ENCODE peak calls at places on chromosomes 1 and 21, in five cellular contexts. Z, N, G, M and K are unnamed samples.

GRCh38 chr1:24413350-24414163 is at the start of gene STPG1:
- DNase-seq in M (peak), G (peak), N (peak), Z (peak), K (peak)

GRCh38 chr21:45248893-45249381 is 38.8 kb downstream of the POFUT2 start:
- DNase-seq in Z (no peak), M (peak), N (peak), G (no peak), K (no peak)

GRCh38 chr1:200739499-200740290 is 1.0 kb downstream of the CAMSAP2 start:
- DNase-seq in M (peak), G (peak), N (peak), Z (peak), K (no peak)

GRCh38 chr1:214604543-214604942 is 1.5 kb downstream of the CENPF start:
- DNase-seq in G (no peak), N (peak), M (peak), Z (no peak), K (no peak)

GRCh38 chr1:99645699-99646531 is at the start of gene PALMD:
- DNase-seq in M (peak), G (no peak), N (peak), Z (peak), K (no peak)

GRCh38 chr1:96538883-96539282 is 182.7 kb upstream of the PTBP2 start:
- DNase-seq in Z (peak), N (peak), G (no peak), M (peak), K (no peak)

GRCh38 chr1:1219341-1219740 is 5.4 kb upstream of the TNFRSF4 start:
- DNase-seq in Z (no peak), G (no peak), N (no peak), M (no peak), K (no peak)

GRCh38 chr1:150804671-150805070 is 3.4 kb downstream of the CTSK start:
- DNase-seq in G (no peak), Z (no peak), N (no peak), M (no peak), K (no peak)

GRCh38 chr1:221035680-221036153 is 156.5 kb downstream of the HLX start:
- DNase-seq in Z (no peak), M (peak), G (no peak), N (peak), K (no peak)

GRCh38 chr1:27149084-27149483 is 5.8 kb downstream of the SLC9A1 start:
- DNase-seq in Z (no peak), G (no peak), N (no peak), M (no peak), K (no peak)

GRCh38 chr1:163035791-163036249 is 33.3 kb upstream of the RGS4 start:
- DNase-seq in N (peak), M (peak), G (no peak), Z (no peak), K (no peak)

GRCh38 chr1:61742620-61743431 is 546 bp downstream of the PATJ start:
- DNase-seq in M (peak), G (peak), Z (peak), N (peak), K (no peak)

GRCh38 chr21:16116798-16117197 is 387.0 kb downstream of the USP25 start:
- DNase-seq in G (no peak), N (peak), Z (no peak), M (peak), K (no peak)

GRCh38 chr1:64733576-64734288 is 11.1 kb upstream of the RAVER2 start:
- DNase-seq in Z (no peak), N (no peak), M (peak), G (no peak), K (no peak)

GRCh38 chr1:203428981-203429599 is 46.5 kb upstream of the PRELP start:
- DNase-seq in G (peak), M (no peak), Z (no peak), N (no peak), K (peak)

GRCh38 chr1:47431534-47431933 is 6.3 kb upstream of the FOXD2 start:
- DNase-seq in N (peak), M (peak), G (no peak), Z (no peak), K (no peak)

GRCh38 chr1:27119270-27119618 is 35.7 kb downstream of the SLC9A1 start:
- DNase-seq in N (peak), G (no peak), Z (no peak), M (no peak), K (no peak)

GRCh38 chr1:115242543-115242942 is 95.5 kb downstream of the NGF start:
- DNase-seq in Z (no peak), M (no peak), G (no peak), N (no peak), K (no peak)

GRCh38 chr21:25625036-25625435 is 14.0 kb upstream of the JAM2 start:
- DNase-seq in G (no peak), M (no peak), N (no peak), Z (no peak), K (no peak)

GRCh38 chr1:150999051-150999674 is 7.5 kb downstream of the MINDY1 start:
- DNase-seq in G (no peak), M (peak), N (peak), Z (no peak), K (no peak)

GRCh38 chr1:9691108-9691445 is 39.5 kb downstream of the PIK3CD start:
- DNase-seq in N (peak), Z (no peak), G (no peak), M (peak), K (no peak)

GRCh38 chr1:11444907-11445306 is 34.0 kb upstream of the DISP3 start:
- DNase-seq in N (no peak), M (no peak), Z (no peak), G (no peak), K (no peak)

GRCh38 chr1:234564035-234565029 is 45.6 kb downstream of the IRF2BP2 start:
- DNase-seq in G (no peak), N (peak), Z (no peak), M (peak), K (no peak)

GRCh38 chr1:247273013-247273412 is 17.1 kb downstream of the VN1R5 start:
- DNase-seq in G (no peak), M (peak), N (no peak), Z (no peak), K (no peak)

GRCh38 chr1:197464039-197464438 is 196.0 kb downstream of the CRB1 start:
- DNase-seq in M (peak), G (no peak), Z (no peak), N (peak), K (peak)

GRCh38 chr1:203629509-203630082 is 3.0 kb downstream of the ATP2B4 start:
- DNase-seq in M (peak), Z (peak), N (peak), G (no peak), K (no peak)

GRCh38 chr21:46066843-46067331 is 31.0 kb upstream of the COL6A2 start:
- DNase-seq in M (no peak), Z (peak), N (peak), G (no peak), K (no peak)

GRCh38 chr1:87212431-87213125 is 116.1 kb upstream of the LMO4 start:
- DNase-seq in N (no peak), M (no peak), G (no peak), Z (no peak), K (no peak)

GRCh38 chr1:162381383-162381782 is at the start of gene C1orf226:
- DNase-seq in Z (no peak), N (no peak), M (no peak), G (no peak), K (no peak)

GRCh38 chr1:233240839-233241682 is 54.5 kb downstream of the PCNX2 start:
- DNase-seq in N (peak), Z (peak), M (peak), G (no peak), K (no peak)

GRCh38 chr1:84339503-84339902 is 38.0 kb downstream of the SAMD13 start:
- DNase-seq in G (no peak), M (peak), Z (no peak), N (peak), K (no peak)

GRCh38 chr1:17016317-17016661 is 4.6 kb upstream of the ATP13A2 start:
- DNase-seq in Z (peak), M (peak), N (peak), G (no peak), K (no peak)

GRCh38 chr1:67883069-67883468 is 49.8 kb upstream of the GNG12 start:
- DNase-seq in G (no peak), N (peak), M (peak), Z (no peak), K (no peak)

GRCh38 chr1:89632213-89633102 is 462 bp upstream of the LRRC8C start:
- DNase-seq in M (peak), G (peak), Z (peak), N (peak), K (no peak)

GRCh38 chr1:183283286-183283685 is 97.2 kb downstream of the LAMC2 start:
- DNase-seq in Z (no peak), N (no peak), M (no peak), G (no peak), K (no peak)